ENCODE peak calls at places on chromosomes 4 and X, in eight cellular contexts. P, J, L, E, Z, R, U and W are unnamed samples.
A peak's percentile ranks its signal among the peaks of the same experiment; 100 is the strongest.

GRCh38 chr4:165053645-165054044 is at the start of gene TRIM75:
- DNase-seq in P (no peak), J (no peak), L (no peak), E (no peak), Z (no peak), R (no peak), U (no peak), W (no peak)

GRCh38 chr4:7799306-7799705 is 140.4 kb downstream of the AFAP1 start:
- DNase-seq in P (no peak), J (no peak), L (no peak), E (no peak), Z (no peak), R (no peak), U (no peak), W (no peak)

GRCh38 chrX:107673933-107674479 is 45.7 kb downstream of the PRPS1 start:
- DNase-seq in P (peak; percentile 74), J (peak; percentile 94), L (peak; percentile 92), E (no peak), Z (no peak), R (peak; percentile 16), U (no peak), W (peak; percentile 85)

GRCh38 chr4:145170209-145170608 is 10.2 kb downstream of the OTUD4 start:
- DNase-seq in P (no peak), J (no peak), L (no peak), E (no peak), Z (no peak), R (no peak), U (no peak), W (no peak)

GRCh38 chr4:137193564-137193963 is 338.7 kb downstream of the PCDH18 start:
- DNase-seq in P (no peak), J (no peak), L (no peak), E (no peak), Z (no peak), R (no peak), U (no peak), W (no peak)

GRCh38 chr4:8793571-8794160 is 78.0 kb downstream of the HMX1 start:
- DNase-seq in P (no peak), J (no peak), L (no peak), E (no peak), Z (no peak), R (no peak), U (no peak), W (no peak)

GRCh38 chr4:10096201-10096975 is 20.2 kb downstream of the WDR1 start:
- DNase-seq in P (peak; percentile 93), J (peak; percentile 96), L (peak; percentile 75), E (peak; percentile 93), Z (no peak), R (no peak), U (peak; percentile 47), W (peak; percentile 67)

GRCh38 chr4:146450524-146450923 is 71.2 kb downstream of the SLC10A7 start:
- DNase-seq in P (no peak), J (no peak), L (no peak), E (no peak), Z (no peak), R (no peak), U (no peak), W (no peak)

GRCh38 chr4:16890651-16891050 is 7.8 kb downstream of the LDB2 start:
- DNase-seq in P (no peak), J (no peak), L (no peak), E (no peak), Z (no peak), R (no peak), U (no peak), W (no peak)

GRCh38 chrX:118644378-118644777 is 83.0 kb upstream of the IL13RA1 start:
- DNase-seq in P (no peak), J (peak; percentile 51), L (no peak), E (peak; percentile 35), Z (peak; percentile 30), R (peak; percentile 60), U (peak; percentile 7), W (no peak)

GRCh38 chr4:86019362-86019761 is 340.5 kb downstream of the MAPK10 start:
- DNase-seq in P (no peak), J (no peak), L (no peak), E (no peak), Z (no peak), R (no peak), U (no peak), W (no peak)

GRCh38 chr4:164876680-164877324 is at the start of gene APELA:
- DNase-seq in P (no peak), J (no peak), L (no peak), E (no peak), Z (no peak), R (no peak), U (no peak), W (no peak)

GRCh38 chrX:44975666-44976263 is 102.8 kb downstream of the KDM6A start:
- DNase-seq in P (no peak), J (no peak), L (no peak), E (peak; percentile 1), Z (no peak), R (no peak), U (no peak), W (no peak)

GRCh38 chrX:71225661-71226060 is 2.6 kb downstream of the GJB1 start:
- DNase-seq in P (no peak), J (no peak), L (no peak), E (peak; percentile 50), Z (no peak), R (no peak), U (no peak), W (no peak)

GRCh38 chr4:185463541-185463940 is 8.0 kb downstream of the CCDC110 start:
- DNase-seq in P (no peak), J (no peak), L (no peak), E (no peak), Z (no peak), R (no peak), U (no peak), W (no peak)

GRCh38 chr4:6769984-6770420 is 12.5 kb upstream of the KIAA0232 start:
- DNase-seq in P (peak; percentile 3), J (no peak), L (no peak), E (no peak), Z (no peak), R (no peak), U (no peak), W (no peak)

GRCh38 chr4:48970471-48970921 is 15.6 kb upstream of the CWH43 start:
- DNase-seq in P (no peak), J (peak; percentile 93), L (no peak), E (peak; percentile 77), Z (no peak), R (no peak), U (peak; percentile 25), W (no peak)

GRCh38 chrX:119698835-119699234 is 5.9 kb upstream of the SEPTIN6 start:
- DNase-seq in P (no peak), J (peak; percentile 59), L (no peak), E (peak; percentile 63), Z (peak; percentile 70), R (peak; percentile 53), U (no peak), W (no peak)

GRCh38 chr4:25953740-25954139 is 39.7 kb downstream of the SMIM20 start:
- DNase-seq in P (no peak), J (peak; percentile 54), L (no peak), E (no peak), Z (no peak), R (peak; percentile 60), U (no peak), W (no peak)

GRCh38 chrX:41116948-41117347 is 31.7 kb downstream of the USP9X start:
- DNase-seq in P (no peak), J (no peak), L (no peak), E (no peak), Z (no peak), R (no peak), U (no peak), W (no peak)